ENCODE peak calls at places on chromosomes 11 and 22, in seven cellular contexts. U is ovary, B is cardiac muscle cell, Z is WTC11, F is osteocyte, W is adrenal gland, A is AG10803. C is an unnamed sample.

GRCh38 chr11:64652586-64653387 is 61.8 kb downstream of the SLC22A12 start:
- DNase-seq in W (peak), B (peak), F (peak), A (peak), U (peak), Z (peak), C (no peak)

GRCh38 chr11:19989191-19989590 is 171.1 kb downstream of the DBX1 start:
- DNase-seq in B (no peak), U (no peak), F (no peak), A (no peak), Z (no peak), W (no peak), C (no peak)

GRCh38 chr22:49592780-49593501 is 234.7 kb downstream of the BRD1 start:
- DNase-seq in F (no peak), B (no peak), W (peak), Z (no peak), U (no peak), A (no peak), C (no peak)

GRCh38 chr11:34825670-34826383 is 90.4 kb downstream of the APIP start:
- DNase-seq in W (no peak), A (no peak), U (no peak), F (no peak), B (no peak), Z (no peak), C (no peak)

GRCh38 chr22:49334976-49335375 is 492.7 kb downstream of the BRD1 start:
- DNase-seq in A (no peak), Z (no peak), W (no peak), F (peak), U (no peak), B (no peak), C (no peak)

GRCh38 chr11:46490576-46491100 is 99.1 kb upstream of the CHRM4 start:
- DNase-seq in A (peak), W (no peak), Z (no peak), B (no peak), F (no peak), U (no peak), C (no peak)

GRCh38 chr22:46693634-46694422 is 44.2 kb downstream of the CERK start:
- DNase-seq in U (no peak), F (no peak), Z (no peak), B (no peak), A (no peak), W (no peak), C (no peak)

GRCh38 chr11:95688501-95689222 is 100.9 kb downstream of the FAM76B start:
- DNase-seq in Z (no peak), U (no peak), W (no peak), F (no peak), A (no peak), B (no peak), C (no peak)

GRCh38 chr11:63598556-63598955 is 15.7 kb downstream of the PLAAT3 start:
- DNase-seq in Z (no peak), F (no peak), B (no peak), A (no peak), U (no peak), W (no peak), C (no peak)

GRCh38 chr11:130166457-130166784 is 6.8 kb downstream of the ST14 start:
- DNase-seq in W (peak), A (peak), F (no peak), Z (no peak), U (no peak), B (no peak), C (peak)

GRCh38 chr11:71451596-71452353 is 1.2 kb upstream of the NADSYN1 start:
- DNase-seq in W (peak), Z (peak), F (no peak), A (no peak), B (peak), U (no peak), C (no peak)

GRCh38 chr11:15975742-15976141 is 380.6 kb downstream of the SOX6 start:
- DNase-seq in W (no peak), Z (no peak), A (no peak), U (no peak), F (no peak), B (no peak), C (no peak)

GRCh38 chr11:33724644-33725035 is 11.6 kb downstream of the CD59 start:
- DNase-seq in W (peak), Z (no peak), F (no peak), B (no peak), A (peak), U (no peak), C (no peak)

GRCh38 chr22:40512426-40513136 is 123.9 kb downstream of the MRTFA start:
- DNase-seq in B (no peak), Z (no peak), U (no peak), W (no peak), F (no peak), A (peak), C (peak)

GRCh38 chr11:94148189-94148588 is 19.5 kb downstream of the PANX1 start:
- DNase-seq in B (no peak), Z (no peak), U (no peak), W (no peak), A (no peak), F (no peak), C (no peak)

GRCh38 chr11:71247551-71248250 is 4.7 kb downstream of the SHANK2 start:
- DNase-seq in W (no peak), F (no peak), B (no peak), U (no peak), A (no peak), Z (peak), C (no peak)

GRCh38 chr11:129258205-129258604 is 66.1 kb upstream of the ARHGAP32 start:
- DNase-seq in F (no peak), U (no peak), W (no peak), Z (no peak), B (no peak), A (no peak), C (no peak)

GRCh38 chr22:32331236-32331917 is 26.3 kb upstream of the RFPL3 start:
- DNase-seq in U (no peak), Z (no peak), F (peak), W (no peak), B (no peak), A (no peak), C (no peak)

GRCh38 chr11:11493698-11494097 is 128.1 kb downstream of the GALNT18 start:
- DNase-seq in Z (no peak), A (no peak), W (no peak), B (no peak), U (no peak), F (no peak), C (no peak)

GRCh38 chr22:49567894-49568750 is 259.6 kb downstream of the BRD1 start:
- DNase-seq in F (peak), W (no peak), U (no peak), A (no peak), B (no peak), Z (no peak), C (no peak)

GRCh38 chr22:28052818-28053217 is 133.8 kb upstream of the PITPNB start:
- DNase-seq in U (no peak), Z (no peak), B (no peak), F (no peak), A (no peak), W (no peak), C (no peak)

GRCh38 chr11:33310720-33311500 is 53.7 kb downstream of the HIPK3 start:
- DNase-seq in Z (no peak), F (no peak), B (no peak), U (no peak), A (no peak), W (no peak), C (no peak)

GRCh38 chr11:112212710-112213109 is 13.5 kb upstream of the PTS start:
- DNase-seq in Z (no peak), W (peak), A (no peak), F (no peak), B (no peak), U (no peak), C (no peak)

GRCh38 chr11:126607776-126608625 is 252.5 kb downstream of the ST3GAL4 start:
- DNase-seq in F (no peak), B (no peak), Z (peak), U (no peak), A (no peak), W (no peak), C (no peak)

GRCh38 chr11:75697906-75698563 is 19.6 kb upstream of the MOGAT2 start:
- DNase-seq in Z (no peak), U (no peak), B (no peak), F (no peak), A (no peak), W (no peak), C (no peak)

GRCh38 chr22:41682033-41682807 is 6.4 kb downstream of the SNU13 start:
- DNase-seq in B (peak), U (peak), W (peak), F (peak), Z (peak), A (peak), C (peak)

GRCh38 chr11:120744016-120744994 is 232.8 kb downstream of the GRIK4 start:
- DNase-seq in A (no peak), F (no peak), Z (no peak), B (no peak), W (no peak), U (no peak), C (no peak)
- TF ChIP-seq CTCF in A (no peak), F (no peak), Z (no peak), B (no peak), W (no peak), U (no peak), C (no peak)

GRCh38 chr11:62399868-62400245 is 19.0 kb upstream of the SCGB1A1 start:
- DNase-seq in Z (no peak), U (peak), A (no peak), F (no peak), B (no peak), W (no peak), C (no peak)
- TF ChIP-seq CTCF in Z (no peak), U (no peak), A (peak), F (no peak), B (no peak), W (no peak), C (no peak)

DNA sequence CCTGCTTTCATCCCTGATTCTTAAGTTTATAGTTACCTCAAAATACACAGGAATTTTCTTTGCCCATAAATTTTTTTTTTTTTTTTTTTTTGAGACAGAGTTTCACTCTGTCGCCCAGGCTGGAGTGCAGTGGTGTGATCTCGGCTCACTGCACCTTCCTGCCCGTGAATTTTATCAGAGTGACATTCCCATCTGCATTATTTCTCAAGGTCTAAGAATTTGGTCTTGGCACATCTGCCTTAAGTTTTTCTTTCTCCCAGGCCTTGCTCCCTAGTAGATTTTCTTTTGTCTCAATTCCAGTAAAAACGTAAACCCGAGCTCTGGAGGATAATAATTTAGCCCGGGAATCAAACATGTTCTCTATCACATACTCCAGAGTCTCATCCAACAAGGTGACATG is 12.3 kb downstream of the TRIM6 start:
- DNase-seq in W (no peak), B (no peak), F (no peak), U (no peak), A (peak), Z (no peak), C (no peak)
- TF ChIP-seq CTCF in W (no peak), B (no peak), F (no peak), U (no peak), A (no peak), Z (no peak), C (no peak)

GRCh38 chr11:74683279-74683871 is 47.9 kb downstream of the CHRDL2 start:
- DNase-seq in W (peak), A (peak), F (no peak), B (no peak), U (peak), Z (peak), C (no peak)
- TF ChIP-seq CTCF in W (peak), A (peak), F (peak), B (peak), U (peak), Z (no peak), C (peak)

GRCh38 chr11:106276126-106276525 is 198.7 kb downstream of the AASDHPPT start:
- DNase-seq in Z (no peak), W (no peak), U (no peak), B (no peak), A (peak), F (no peak), C (no peak)

GRCh38 chr11:106280041-106280440 is 202.6 kb downstream of the AASDHPPT start:
- DNase-seq in Z (no peak), A (no peak), F (no peak), W (no peak), U (no peak), B (no peak), C (no peak)

GRCh38 chr11:106278391-106278790 is 200.9 kb downstream of the AASDHPPT start:
- DNase-seq in W (no peak), A (peak), F (no peak), B (no peak), U (no peak), Z (no peak), C (no peak)

GRCh38 chr11:106275151-106275550 is 197.7 kb downstream of the AASDHPPT start:
- DNase-seq in F (no peak), Z (no peak), W (no peak), B (no peak), A (no peak), U (no peak), C (no peak)

GRCh38 chr11:106276859-106277436 is 199.5 kb downstream of the AASDHPPT start:
- DNase-seq in A (peak), U (no peak), F (no peak), Z (no peak), B (peak), W (no peak), C (peak)
- TF ChIP-seq CTCF in A (peak), U (no peak), F (peak), Z (peak), B (peak), W (no peak), C (peak)

DNA sequence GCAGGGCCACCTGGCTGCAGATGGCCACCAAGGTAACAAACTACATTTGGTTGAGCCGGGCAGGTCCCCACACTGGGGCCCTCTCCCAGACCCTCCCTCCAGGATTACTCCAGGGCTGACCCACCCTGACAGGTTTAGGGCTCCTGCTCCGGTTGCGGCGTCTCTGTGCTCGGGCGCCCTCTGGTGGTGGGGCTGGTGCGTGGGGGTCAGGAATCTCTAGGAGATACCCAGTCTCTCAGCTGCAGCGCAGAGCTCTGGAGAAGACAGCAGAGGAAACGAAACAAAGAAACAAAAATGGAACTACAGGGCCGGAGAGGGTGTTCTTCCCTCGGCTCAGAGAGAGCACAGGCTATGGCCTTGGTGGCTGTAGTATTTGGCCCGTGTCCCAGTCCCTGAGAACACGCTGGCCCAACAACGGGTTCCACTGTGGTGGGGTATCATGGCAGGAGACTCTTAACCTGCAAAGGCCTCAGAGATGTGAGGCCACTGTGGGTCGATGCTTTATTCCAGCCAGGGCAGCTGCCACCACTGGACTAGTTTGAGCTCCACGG is 2.4 kb downstream of the C11orf96 start:
- DNase-seq in Z (peak), W (peak), A (no peak), U (peak), F (no peak), B (peak), C (no peak)
- TF ChIP-seq CTCF in Z (peak), W (peak), A (peak), U (peak), F (peak), B (peak), C (peak)

GRCh38 chr11:117822522-117823033 is 2.0 kb downstream of the FXYD2 start:
- DNase-seq in W (no peak), F (no peak), A (no peak), U (no peak), B (no peak), Z (no peak), C (no peak)
- TF ChIP-seq CTCF in W (no peak), F (no peak), A (no peak), U (no peak), B (no peak), Z (no peak), C (no peak)

DNA sequence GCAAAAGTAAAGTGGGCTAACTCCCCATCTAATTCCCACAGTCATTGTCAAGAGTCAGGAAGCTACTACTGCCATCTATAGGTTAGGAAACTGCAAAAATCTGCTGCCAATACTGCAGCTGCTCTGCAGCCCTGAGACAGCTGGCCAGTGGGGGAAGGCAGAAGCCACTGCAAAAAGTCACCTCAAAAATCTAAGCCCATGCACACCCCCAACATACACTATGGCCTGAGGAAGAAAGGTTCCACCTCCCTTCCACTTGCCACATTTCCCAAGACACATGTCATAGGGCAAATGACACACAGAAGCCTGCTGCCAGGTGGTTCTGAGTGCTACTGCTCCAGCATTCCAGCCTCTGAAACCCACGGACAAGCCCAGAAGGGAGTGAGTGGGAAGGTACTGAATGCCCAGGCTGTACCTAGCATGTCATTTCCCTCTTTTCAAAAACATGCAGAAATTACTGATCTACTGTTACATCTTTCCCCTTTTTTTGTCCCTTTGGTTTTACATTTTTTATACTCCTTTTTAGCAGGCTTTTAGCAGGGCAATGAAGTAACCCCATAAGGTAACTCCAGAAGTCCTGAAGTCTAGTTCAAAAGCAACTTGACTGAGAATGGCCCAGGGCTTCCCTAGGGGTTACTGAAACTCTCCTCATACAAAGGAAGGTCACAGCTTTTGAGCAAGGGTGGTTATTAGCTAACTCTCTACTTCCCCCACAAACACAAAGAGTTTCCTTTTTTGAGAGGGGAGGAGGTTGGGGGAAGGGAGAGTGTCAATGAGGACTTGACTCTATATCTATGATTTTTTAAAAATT is 36.8 kb downstream of the DGCR2 start:
- DNase-seq in B (no peak), F (no peak), Z (no peak), W (no peak), A (peak), U (no peak), C (no peak)
- TF ChIP-seq CTCF in B (peak), F (peak), Z (no peak), W (peak), A (peak), U (no peak), C (peak)

GRCh38 chr11:67051494-67051893 is 5.2 kb upstream of the RHOD start:
- DNase-seq in F (no peak), U (no peak), W (no peak), Z (no peak), B (no peak), A (no peak), C (no peak)

GRCh38 chr11:67048515-67048914 is 8.1 kb upstream of the RHOD start:
- DNase-seq in Z (no peak), U (no peak), B (no peak), W (no peak), F (no peak), A (peak), C (no peak)

GRCh38 chr11:67052891-67053290 is 3.8 kb upstream of the RHOD start:
- DNase-seq in Z (no peak), F (no peak), W (no peak), U (no peak), A (no peak), B (no peak), C (no peak)

GRCh38 chr11:67051945-67052488 is 4.6 kb upstream of the RHOD start:
- DNase-seq in B (no peak), F (no peak), W (no peak), A (no peak), U (no peak), Z (no peak), C (no peak)

GRCh38 chr11:67050139-67050538 is 6.5 kb upstream of the RHOD start:
- DNase-seq in Z (no peak), A (no peak), U (no peak), B (no peak), F (no peak), W (no peak), C (no peak)
- TF ChIP-seq CTCF in Z (no peak), A (no peak), U (no peak), B (no peak), F (no peak), W (no peak), C (no peak)

GRCh38 chr22:26669060-26669481 is 11.7 kb downstream of the MIAT start:
- DNase-seq in U (no peak), B (peak), F (no peak), W (peak), A (peak), Z (peak), C (peak)
- TF ChIP-seq CTCF in U (no peak), B (no peak), F (peak), W (peak), A (peak), Z (no peak), C (peak)

C was measured in AG09319.